ENCODE peak calls at places on chromosome 1, in seven cellular contexts. J is sigmoid colon, L is body of pancreas, Q is AG10803, O is cardiac fibroblast, K is testis, E is fibroblast of mammary gland. V is an unnamed sample.

GRCh38 chr1:153608742-153609584 is 4.0 kb downstream of the S100A16 start:
- DNase-seq in J (peak), L (peak), Q (peak), O (peak), K (peak), E (peak), V (peak)

GRCh38 chr1:64848812-64849211 is 103.9 kb downstream of the RAVER2 start:
- DNase-seq in J (no peak), L (no peak), Q (no peak), O (no peak), K (no peak), E (no peak), V (no peak)

GRCh38 chr1:111719561-111720239 is 19.5 kb downstream of the INKA2 start:
- DNase-seq in J (no peak), L (no peak), Q (no peak), O (peak), K (no peak), E (no peak), V (peak)

GRCh38 chr1:34739613-34740012 is 15.2 kb upstream of the GJB5 start:
- DNase-seq in J (no peak), L (no peak), Q (no peak), O (no peak), K (no peak), E (no peak), V (no peak)

GRCh38 chr1:43454270-43455011 is 710 bp upstream of the HYI start:
- DNase-seq in J (peak), L (peak), Q (peak), O (peak), K (peak), E (peak), V (peak)

GRCh38 chr1:18731591-18732235 is 101.1 kb downstream of the PAX7 start:
- DNase-seq in J (no peak), L (no peak), Q (no peak), O (no peak), K (no peak), E (no peak), V (no peak)

GRCh38 chr1:248704556-248704955 is 2.0 kb upstream of the OR14I1 start:
- DNase-seq in J (no peak), L (no peak), Q (no peak), O (no peak), K (no peak), E (no peak), V (no peak)

GRCh38 chr1:172678990-172679772 is 20.3 kb downstream of the FASLG start:
- DNase-seq in J (no peak), L (no peak), Q (no peak), O (no peak), K (no peak), E (no peak), V (peak)

GRCh38 chr1:192809286-192810252 is 730 bp downstream of the RGS2 start:
- DNase-seq in J (peak), L (peak), Q (peak), O (peak), K (peak), E (peak), V (peak)

GRCh38 chr1:208541225-208541855 is 297.2 kb upstream of the PLXNA2 start:
- DNase-seq in J (no peak), L (no peak), Q (no peak), O (no peak), K (no peak), E (no peak), V (no peak)

GRCh38 chr1:7379445-7379971 is 391.6 kb upstream of the VAMP3 start:
- DNase-seq in J (peak), L (no peak), Q (peak), O (peak), K (peak), E (peak), V (peak)
- H3K4me3 ChIP-seq in J (peak), L (no peak), Q (peak), O (no peak), K (no peak), E (no peak), V (peak)

GRCh38 chr1:46691997-46692790 is 20.5 kb downstream of the TEX38 start:
- DNase-seq in J (no peak), L (no peak), Q (peak), O (peak), K (peak), E (no peak), V (peak)
- TF ChIP-seq CTCF in J (peak), L (no peak), Q (peak), O (peak), K (no peak), E (peak), V (peak)

GRCh38 chr1:21278208-21278861 is 11.9 kb downstream of the ECE1 start:
- DNase-seq in J (peak), L (peak), Q (no peak), O (peak), K (peak), E (peak), V (peak)
- H3K4me3 ChIP-seq in J (no peak), L (no peak), Q (no peak), O (no peak), K (no peak), E (no peak), V (no peak)

GRCh38 chr1:82759035-82759434 is 958.3 kb downstream of the ADGRL2 start:
- DNase-seq in J (no peak), L (no peak), Q (no peak), O (no peak), K (no peak), E (no peak), V (no peak)
- TF ChIP-seq CTCF in J (no peak), L (no peak), Q (no peak), O (no peak), K (no peak), E (no peak), V (no peak)

V was measured in fibroblast of pulmonary artery.